ENCODE peak calls at places on chromosomes 12 and 14, in six cellular contexts. One of them, this sample, is unnamed.

GRCh38 chr12:53788892-53789291 is 37.1 kb upstream of the CISTR start:
- DNase-seq in H1: no peak
- DNase-seq in GM12891: no peak
- DNase-seq in GM12878: no peak
- DNase-seq in K562: no peak
- DNase-seq in HepG2: no peak
- DNase-seq in this sample: no peak

GRCh38 chr12:156945-157344 is 57.0 kb downstream of the SLC6A12 start:
- DNase-seq in H1: no peak
- DNase-seq in GM12891: no peak
- DNase-seq in GM12878: no peak
- DNase-seq in K562: no peak
- DNase-seq in HepG2: no peak
- DNase-seq in this sample: no peak

GRCh38 chr12:14394317-14395058 is 29.0 kb downstream of the ATF7IP start:
- DNase-seq in H1: no peak
- DNase-seq in GM12891: no peak
- DNase-seq in GM12878: peak
- DNase-seq in K562: peak
- DNase-seq in HepG2: peak
- DNase-seq in this sample: no peak

GRCh38 chr14:21734457-21735074 is 60.9 kb upstream of the OR4E1 start:
- DNase-seq in H1: no peak
- DNase-seq in GM12891: peak
- DNase-seq in GM12878: peak
- DNase-seq in K562: peak
- DNase-seq in HepG2: peak
- DNase-seq in this sample: no peak

GRCh38 chr14:49966971-49967630 is 74.2 kb downstream of the ARF6 start:
- DNase-seq in H1: no peak
- DNase-seq in GM12891: no peak
- DNase-seq in GM12878: no peak
- DNase-seq in K562: no peak
- DNase-seq in HepG2: no peak
- DNase-seq in this sample: no peak

GRCh38 chr12:59040651-59041050 is 120.3 kb upstream of the LRIG3 start:
- DNase-seq in H1: no peak
- DNase-seq in GM12891: no peak
- DNase-seq in GM12878: no peak
- DNase-seq in K562: no peak
- DNase-seq in HepG2: no peak
- DNase-seq in this sample: no peak

GRCh38 chr14:93035917-93036651 is 79.6 kb downstream of the ITPK1 start:
- DNase-seq in H1: no peak
- DNase-seq in GM12891: no peak
- DNase-seq in GM12878: no peak
- DNase-seq in K562: peak
- DNase-seq in HepG2: peak
- DNase-seq in this sample: no peak

GRCh38 chr14:47438650-47439140 is 236.7 kb downstream of the MDGA2 start:
- DNase-seq in H1: no peak
- DNase-seq in GM12891: no peak
- DNase-seq in GM12878: no peak
- DNase-seq in K562: no peak
- DNase-seq in HepG2: no peak
- DNase-seq in this sample: no peak

GRCh38 chr12:34402228-34402898 is 380.1 kb downstream of the ALG10 start:
- DNase-seq in H1: peak
- DNase-seq in GM12891: no peak
- DNase-seq in GM12878: no peak
- DNase-seq in K562: peak
- DNase-seq in HepG2: no peak
- DNase-seq in this sample: no peak

GRCh38 chr12:67019070-67019469 is 250.1 kb upstream of the CAND1 start:
- DNase-seq in H1: no peak
- DNase-seq in GM12891: no peak
- DNase-seq in GM12878: no peak
- DNase-seq in K562: no peak
- DNase-seq in HepG2: no peak
- DNase-seq in this sample: no peak

GRCh38 chr12:21223930-21224329 is 92.9 kb downstream of the SLCO1B1 start:
- DNase-seq in H1: no peak
- DNase-seq in GM12891: no peak
- DNase-seq in GM12878: no peak
- DNase-seq in K562: no peak
- DNase-seq in HepG2: no peak
- DNase-seq in this sample: no peak

GRCh38 chr14:101562659-101563351 is 1.5 kb downstream of the DIO3 start:
- DNase-seq in H1: no peak
- DNase-seq in GM12891: no peak
- DNase-seq in GM12878: no peak
- DNase-seq in K562: no peak
- DNase-seq in HepG2: no peak
- DNase-seq in this sample: no peak

GRCh38 chr12:68102731-68103130 is 56.8 kb downstream of the IFNG start:
- DNase-seq in H1: no peak
- DNase-seq in GM12891: no peak
- DNase-seq in GM12878: no peak
- DNase-seq in K562: no peak
- DNase-seq in HepG2: no peak
- DNase-seq in this sample: no peak

GRCh38 chr14:67977468-67978034 is 158.0 kb downstream of the RAD51B start:
- DNase-seq in H1: no peak
- DNase-seq in GM12891: no peak
- DNase-seq in GM12878: no peak
- DNase-seq in K562: no peak
- DNase-seq in HepG2: no peak
- DNase-seq in this sample: no peak

GRCh38 chr14:37594916-37595808 is at the start of the genes FOXA1 and TTC6:
- DNase-seq in H1: peak
- DNase-seq in GM12891: no peak
- DNase-seq in GM12878: no peak
- DNase-seq in K562: peak
- DNase-seq in HepG2: peak
- DNase-seq in this sample: no peak

GRCh38 chr12:132453361-132454133 is 36.4 kb upstream of the FBRSL1 start:
- DNase-seq in H1: no peak
- DNase-seq in GM12891: no peak
- DNase-seq in GM12878: no peak
- DNase-seq in K562: no peak
- DNase-seq in HepG2: no peak
- DNase-seq in this sample: no peak

GRCh38 chr12:45049912-45050318 is 984 bp downstream of the DBX2 start:
- DNase-seq in H1: no peak
- DNase-seq in GM12891: no peak
- DNase-seq in GM12878: no peak
- DNase-seq in K562: no peak
- DNase-seq in HepG2: no peak
- DNase-seq in this sample: no peak

GRCh38 chr12:25546318-25546717 is 6.8 kb downstream of the LMNTD1 start:
- DNase-seq in H1: no peak
- DNase-seq in GM12891: no peak
- DNase-seq in GM12878: no peak
- DNase-seq in K562: no peak
- DNase-seq in HepG2: no peak
- DNase-seq in this sample: no peak

GRCh38 chr14:61330511-61330910 is 9.1 kb downstream of the PRKCH start:
- DNase-seq in H1: no peak
- DNase-seq in GM12891: no peak
- DNase-seq in GM12878: no peak
- DNase-seq in K562: no peak
- DNase-seq in HepG2: no peak
- DNase-seq in this sample: no peak

GRCh38 chr14:30550335-30550734 is 8.6 kb upstream of the G2E3 start:
- DNase-seq in H1: no peak
- DNase-seq in GM12891: no peak
- DNase-seq in GM12878: no peak
- DNase-seq in K562: no peak
- DNase-seq in HepG2: no peak
- DNase-seq in this sample: no peak

GRCh38 chr14:77603031-77603430 is 13.4 kb downstream of the SPTLC2 start:
- DNase-seq in H1: no peak
- DNase-seq in GM12891: no peak
- DNase-seq in GM12878: no peak
- DNase-seq in K562: no peak
- DNase-seq in HepG2: no peak
- DNase-seq in this sample: no peak

DNA sequence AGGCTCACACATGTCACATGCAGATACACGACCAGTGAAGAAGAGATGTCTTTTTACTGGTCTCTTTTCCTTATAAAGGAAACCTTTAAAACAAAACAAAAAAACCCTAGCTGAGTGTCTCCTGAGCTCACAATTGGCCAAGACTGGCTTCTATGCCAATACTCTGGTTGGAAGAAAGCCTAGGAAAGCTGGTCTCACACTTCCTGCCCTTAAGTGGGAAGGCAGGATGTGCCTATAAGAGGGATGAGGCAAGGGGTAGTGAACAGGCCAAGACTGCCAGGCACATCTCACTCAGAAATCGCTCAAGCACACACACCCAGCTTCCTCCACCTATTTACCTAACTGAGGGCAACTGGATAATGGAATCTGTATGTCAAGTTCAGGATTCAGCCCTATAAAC is 50.0 kb downstream of the SOCS2 start:
- DNase-seq in H1: no peak
- DNase-seq in GM12891: no peak
- DNase-seq in GM12878: no peak
- DNase-seq in K562: no peak
- DNase-seq in HepG2: no peak
- DNase-seq in this sample: no peak
- TF ChIP-seq TAF1 in H1: no peak
- TF ChIP-seq TAF1 in GM12891: no peak
- TF ChIP-seq TAF1 in GM12878: no peak
- TF ChIP-seq TAF1 in K562: no peak
- TF ChIP-seq TAF1 in HepG2: no peak
- TF ChIP-seq TAF1 in this sample: no peak

GRCh38 chr12:120835304-120835612 is 68.9 kb downstream of the SPPL3 start:
- DNase-seq in H1: no peak
- DNase-seq in GM12891: no peak
- DNase-seq in GM12878: no peak
- DNase-seq in K562: no peak
- DNase-seq in HepG2: no peak
- DNase-seq in this sample: no peak
- TF ChIP-seq POLR2A in H1: no peak
- TF ChIP-seq POLR2A in GM12891: no peak
- TF ChIP-seq POLR2A in GM12878: no peak
- TF ChIP-seq POLR2A in K562: no peak
- TF ChIP-seq POLR2A in HepG2: no peak
- TF ChIP-seq POLR2A in this sample: no peak

GRCh38 chr14:56487761-56488160 is 91.8 kb upstream of the TMEM260 start:
- DNase-seq in H1: no peak
- DNase-seq in GM12891: no peak
- DNase-seq in GM12878: no peak
- DNase-seq in K562: no peak
- DNase-seq in HepG2: no peak
- DNase-seq in this sample: no peak

GRCh38 chr14:56494167-56494566 is 85.4 kb upstream of the TMEM260 start:
- DNase-seq in H1: no peak
- DNase-seq in GM12891: no peak
- DNase-seq in GM12878: no peak
- DNase-seq in K562: no peak
- DNase-seq in HepG2: no peak
- DNase-seq in this sample: no peak

GRCh38 chr14:56488306-56488705 is 91.3 kb upstream of the TMEM260 start:
- DNase-seq in H1: no peak
- DNase-seq in GM12891: no peak
- DNase-seq in GM12878: no peak
- DNase-seq in K562: no peak
- DNase-seq in HepG2: no peak
- DNase-seq in this sample: no peak

GRCh38 chr14:56490379-56490778 is 89.2 kb upstream of the TMEM260 start:
- DNase-seq in H1: no peak
- DNase-seq in GM12891: no peak
- DNase-seq in GM12878: no peak
- DNase-seq in K562: no peak
- DNase-seq in HepG2: peak
- DNase-seq in this sample: no peak

GRCh38 chr14:56491299-56492285 is 88.0 kb upstream of the TMEM260 start:
- DNase-seq in H1: peak
- DNase-seq in GM12891: no peak
- DNase-seq in GM12878: peak
- DNase-seq in K562: peak
- DNase-seq in HepG2: peak
- DNase-seq in this sample: no peak
- TF ChIP-seq TAF1 in H1: no peak
- TF ChIP-seq TAF1 in GM12891: no peak
- TF ChIP-seq TAF1 in GM12878: no peak
- TF ChIP-seq TAF1 in K562: no peak
- TF ChIP-seq TAF1 in HepG2: no peak
- TF ChIP-seq TAF1 in this sample: no peak

GRCh38 chr14:103536693-103537092 is 7.7 kb downstream of the TRMT61A start:
- DNase-seq in H1: no peak
- DNase-seq in GM12891: no peak
- DNase-seq in GM12878: no peak
- DNase-seq in K562: no peak
- DNase-seq in HepG2: no peak
- DNase-seq in this sample: no peak

GRCh38 chr14:103539056-103539825 is 10.2 kb downstream of the TRMT61A start:
- DNase-seq in H1: no peak
- DNase-seq in GM12891: no peak
- DNase-seq in GM12878: no peak
- DNase-seq in K562: no peak
- DNase-seq in HepG2: no peak
- DNase-seq in this sample: no peak

GRCh38 chr14:103538291-103539055 is 9.5 kb downstream of the TRMT61A start:
- DNase-seq in H1: no peak
- DNase-seq in GM12891: no peak
- DNase-seq in GM12878: no peak
- DNase-seq in K562: no peak
- DNase-seq in HepG2: no peak
- DNase-seq in this sample: no peak

GRCh38 chr14:103535891-103536565 is 7.0 kb downstream of the TRMT61A start:
- DNase-seq in H1: no peak
- DNase-seq in GM12891: no peak
- DNase-seq in GM12878: no peak
- DNase-seq in K562: no peak
- DNase-seq in HepG2: no peak
- DNase-seq in this sample: no peak

DNA sequence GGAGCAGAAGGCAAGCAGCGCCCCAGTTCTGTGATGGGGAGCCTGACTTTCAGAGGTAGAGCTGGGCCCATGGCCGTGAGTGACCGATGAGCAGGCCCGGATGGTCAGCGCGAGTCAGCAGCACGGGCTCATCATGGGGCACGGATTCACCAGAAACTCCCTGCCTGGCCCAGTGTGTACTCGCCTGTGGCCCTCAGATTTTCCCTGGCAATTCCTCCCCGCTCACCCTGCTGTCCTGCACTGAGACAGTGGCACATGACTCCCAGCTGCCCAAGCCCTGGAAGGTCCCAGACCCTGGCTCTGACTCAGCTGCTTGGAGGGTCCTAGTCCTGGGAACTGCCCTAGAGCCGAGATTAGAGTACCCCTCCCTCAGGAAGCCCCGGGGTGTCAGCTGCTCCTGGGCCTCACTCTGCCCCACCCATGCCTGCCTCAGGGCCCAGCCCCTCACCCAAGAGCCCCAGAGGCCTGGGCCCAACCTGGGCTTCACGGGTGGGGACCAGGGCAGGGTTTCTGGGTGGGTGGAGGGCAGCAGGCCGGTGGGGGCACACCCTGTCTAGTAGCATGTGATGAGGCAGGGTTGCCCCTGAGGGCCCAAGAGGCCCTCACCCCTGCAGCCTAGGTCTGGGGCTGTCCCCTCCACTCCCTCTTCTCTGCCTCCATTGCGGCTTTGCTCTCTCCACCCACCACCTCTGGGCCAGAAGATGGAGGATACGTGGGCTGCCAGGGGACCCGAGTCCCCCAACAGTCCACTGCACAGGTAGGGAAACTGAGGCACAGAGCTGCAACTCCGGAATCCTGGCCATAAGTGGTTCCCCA is 8.4 kb downstream of the TRMT61A start:
- DNase-seq in H1: no peak
- DNase-seq in GM12891: no peak
- DNase-seq in GM12878: no peak
- DNase-seq in K562: no peak
- DNase-seq in HepG2: no peak
- DNase-seq in this sample: no peak
- TF ChIP-seq POLR2A in H1: no peak
- TF ChIP-seq POLR2A in GM12891: no peak
- TF ChIP-seq POLR2A in GM12878: no peak
- TF ChIP-seq POLR2A in K562: no peak
- TF ChIP-seq POLR2A in HepG2: no peak
- TF ChIP-seq POLR2A in this sample: no peak